ENCODE peak calls at places on chromosome 19, in seven cellular contexts. I is COR-L47; D is CD14-positive monocyte; Q is type B pancreatic cell; N is activated CD4-positive, alpha-beta T cell treated with anti-CD3 and anti-CD28 coated beads for 4 hours; U is activated CD8-positive, alpha-beta T cell treated with anti-CD3 and anti-CD28 coated beads for 36 hours; G is SW 1271. J is an unnamed sample.

GRCh38 chr19:47661161-47661560 is 52.1 kb upstream of the EHD2 start:
- DNase-seq in I (no peak), U (no peak), D (no peak), G (no peak), Q (no peak), N (no peak), J (no peak)

GRCh38 chr19:4059931-4060620 is 6.6 kb downstream of the ZBTB7A start:
- DNase-seq in Q (no peak), N (peak), G (no peak), U (peak), D (peak), I (no peak), J (no peak)

GRCh38 chr19:55692681-55693081 is 17.7 kb downstream of the EPN1 start:
- DNase-seq in D (no peak), G (no peak), Q (no peak), U (no peak), I (no peak), N (no peak), J (no peak)

GRCh38 chr19:6772028-6772865 is at the start of gene VAV1:
- DNase-seq in D (peak), I (no peak), G (no peak), U (peak), Q (no peak), N (peak), J (no peak)

GRCh38 chr19:5588441-5588840 is 20.7 kb upstream of the TINCR start:
- DNase-seq in Q (no peak), D (no peak), G (no peak), N (no peak), U (no peak), I (no peak), J (no peak)

GRCh38 chr19:3665681-3666544 is 34.4 kb downstream of the PIP5K1C start:
- DNase-seq in Q (no peak), I (peak), N (peak), G (no peak), D (peak), U (peak), J (no peak)

GRCh38 chr19:15283141-15283885 is 49.0 kb downstream of the BRD4 start:
- DNase-seq in D (no peak), Q (no peak), G (no peak), N (peak), I (no peak), U (peak), J (no peak)

GRCh38 chr19:7395360-7395781 is 46.6 kb downstream of the ARHGEF18 start:
- DNase-seq in Q (no peak), N (no peak), D (no peak), U (peak), G (no peak), I (no peak), J (no peak)

GRCh38 chr19:3068071-3068470 is 5.8 kb upstream of the TLE5 start:
- DNase-seq in I (no peak), G (no peak), U (no peak), D (no peak), Q (peak), N (no peak), J (no peak)

GRCh38 chr19:33294058-33294798 is 8.1 kb downstream of the CEBPA start:
- DNase-seq in G (no peak), D (no peak), Q (no peak), N (no peak), I (no peak), U (no peak), J (no peak)

GRCh38 chr19:3243851-3244700 is 19.6 kb downstream of the CELF5 start:
- DNase-seq in I (no peak), U (peak), N (peak), Q (no peak), D (no peak), G (no peak), J (no peak)

GRCh38 chr19:55305491-55305890 is 19.6 kb downstream of the TMEM150B start:
- DNase-seq in D (no peak), N (peak), I (peak), U (peak), G (peak), Q (no peak), J (no peak)

GRCh38 chr19:892243-892996 is 567 bp downstream of the MED16 start:
- DNase-seq in N (no peak), I (no peak), U (peak), D (no peak), G (peak), Q (no peak), J (no peak)

GRCh38 chr19:44712864-44713515 is 14.0 kb downstream of the CEACAM16 start:
- DNase-seq in D (no peak), G (no peak), N (no peak), Q (no peak), I (no peak), U (no peak), J (no peak)

GRCh38 chr19:6730153-6730804 is 7.1 kb downstream of the GPR108 start:
- DNase-seq in D (no peak), I (no peak), G (no peak), N (no peak), U (peak), Q (no peak), J (no peak)

GRCh38 chr19:1851581-1852293 is 3.5 kb upstream of the REXO1 start:
- DNase-seq in G (no peak), U (peak), N (peak), I (peak), D (no peak), Q (no peak), J (no peak)

GRCh38 chr19:54207908-54208783 is 7.5 kb downstream of the RPS9 start:
- DNase-seq in I (no peak), N (no peak), G (no peak), Q (no peak), D (peak), U (peak), J (no peak)

GRCh38 chr19:55080915-55081772 is 5.5 kb downstream of the EPS8L1 start:
- DNase-seq in Q (no peak), U (peak), I (no peak), G (no peak), D (peak), N (peak), J (no peak)

GRCh38 chr19:46714523-46715106 is 2.3 kb downstream of the PRKD2 start:
- DNase-seq in N (peak), G (peak), I (no peak), D (no peak), U (peak), Q (no peak), J (no peak)

GRCh38 chr19:53101518-53101917 is 1.7 kb downstream of the ZNF160 start:
- DNase-seq in U (peak), I (no peak), Q (no peak), N (no peak), G (no peak), D (no peak), J (no peak)

GRCh38 chr19:30802424-30803013 is 430.3 kb downstream of the ZNF536 start:
- DNase-seq in N (no peak), G (no peak), U (no peak), D (no peak), I (no peak), Q (no peak), J (no peak)

GRCh38 chr19:51333836-51334460 is 8.0 kb downstream of the VSIG10L start:
- DNase-seq in I (no peak), U (peak), G (no peak), N (no peak), Q (no peak), D (no peak), J (no peak)

GRCh38 chr19:19381007-19381926 is 24.2 kb upstream of the GATAD2A start:
- DNase-seq in I (no peak), N (no peak), D (no peak), U (no peak), Q (no peak), G (no peak), J (no peak)